ENCODE peak calls at places on chromosome 10, in seven cellular contexts. Y, W, U, Q, T, X and I are unnamed samples.

GRCh38 chr10:58044072-58044471 is 223.6 kb downstream of the IPMK start:
- DNase-seq in Q (no peak), X (no peak), Y (no peak), U (no peak), W (no peak), T (no peak), I (no peak)

GRCh38 chr10:47179291-47179647 is 120.7 kb upstream of the GDF10 start:
- DNase-seq in W (no peak), Q (no peak), T (no peak), Y (no peak), U (no peak), X (no peak), I (no peak)

GRCh38 chr10:110502851-110503301 is 5.2 kb downstream of the DUSP5 start:
- DNase-seq in X (peak; percentile 71), W (no peak), Y (peak; percentile 88), T (peak; percentile 77), Q (peak; percentile 97), U (peak; percentile 31), I (peak; percentile 90)

GRCh38 chr10:3579845-3580244 is 205.2 kb downstream of the KLF6 start:
- DNase-seq in X (no peak), T (no peak), W (no peak), Y (no peak), U (no peak), Q (no peak), I (no peak)

GRCh38 chr10:110068780-110069179 is 61.0 kb downstream of the ADD3 start:
- DNase-seq in Q (no peak), T (no peak), W (no peak), Y (no peak), X (no peak), U (no peak), I (no peak)

GRCh38 chr10:106185991-106186390 is 978.5 kb downstream of the SORCS1 start:
- DNase-seq in Y (no peak), U (no peak), Q (peak; percentile 5), X (no peak), T (no peak), W (no peak), I (no peak)

GRCh38 chr10:811781-812180 is 119.7 kb downstream of the LARP4B start:
- DNase-seq in U (no peak), Q (no peak), W (no peak), Y (no peak), X (no peak), T (no peak), I (no peak)

GRCh38 chr10:79295593-79295992 is 51.7 kb upstream of the PPIF start:
- DNase-seq in U (no peak), T (no peak), W (no peak), Y (peak; percentile 65), Q (no peak), X (no peak), I (no peak)

GRCh38 chr10:70985824-70986336 is 97.5 kb upstream of the PCBD1 start:
- DNase-seq in W (no peak), T (no peak), Y (no peak), X (no peak), U (no peak), Q (no peak), I (no peak)

GRCh38 chr10:131090761-131091661 is 220.5 kb downstream of the TCERG1L start:
- DNase-seq in W (no peak), T (no peak), Q (no peak), Y (no peak), U (no peak), X (no peak), I (no peak)

GRCh38 chr10:108039821-108040584 is 875.5 kb upstream of the SORCS1 start:
- DNase-seq in Q (no peak), U (no peak), T (no peak), Y (no peak), W (no peak), X (no peak), I (no peak)

GRCh38 chr10:77592946-77593636 is 44.5 kb downstream of the KCNMA1 start:
- DNase-seq in U (no peak), W (peak; percentile 46), Y (peak; percentile 61), X (no peak), T (no peak), Q (peak; percentile 74), I (peak; percentile 40)

GRCh38 chr10:44382131-44382858 is 2.6 kb downstream of the CXCL12 start:
- DNase-seq in U (no peak), T (no peak), Y (no peak), W (peak; percentile 28), Q (no peak), X (no peak), I (no peak)

GRCh38 chr10:77909755-77910375 is 16.7 kb downstream of the DLG5 start:
- DNase-seq in Q (peak; percentile 60), X (no peak), U (no peak), Y (peak; percentile 79), T (no peak), W (no peak), I (no peak)

GRCh38 chr10:133264455-133264854 is 12.2 kb downstream of the ADAM8 start:
- DNase-seq in Y (no peak), T (no peak), X (no peak), W (no peak), Q (no peak), U (no peak), I (no peak)

GRCh38 chr10:11026761-11027160 is 9.1 kb downstream of the CELF2 start:
- DNase-seq in U (no peak), W (no peak), Q (no peak), X (no peak), Y (no peak), T (no peak), I (no peak)

GRCh38 chr10:62610649-62611229 is 193.8 kb upstream of the ADO start:
- DNase-seq in X (peak; percentile 59), U (peak; percentile 76), T (peak; percentile 13), Q (peak; percentile 3), W (peak; percentile 26), Y (peak; percentile 35), I (no peak)

GRCh38 chr10:124470544-124471449 is 9.2 kb downstream of the LHPP start:
- DNase-seq in Y (no peak), X (no peak), T (no peak), W (no peak), Q (no peak), U (no peak), I (no peak)

GRCh38 chr10:80968903-80969302 is 431.2 kb downstream of the SH2D4B start:
- DNase-seq in U (no peak), T (no peak), Y (no peak), W (no peak), X (no peak), Q (no peak), I (no peak)

GRCh38 chr10:125002044-125002422 is 60.1 kb downstream of the ZRANB1 start:
- DNase-seq in Q (no peak), U (no peak), Y (peak; percentile 16), T (no peak), X (no peak), W (no peak), I (peak; percentile 80)

GRCh38 chr10:60203993-60204618 is 185.6 kb downstream of the ANK3 start:
- DNase-seq in Q (peak; percentile 21), Y (no peak), T (peak; percentile 51), W (no peak), X (no peak), U (no peak), I (no peak)

GRCh38 chr10:120607016-120607709 is 150.1 kb downstream of the PLPP4 start:
- DNase-seq in Y (no peak), X (no peak), W (no peak), U (no peak), T (no peak), Q (no peak), I (no peak)